ENCODE peak calls at places on chromosomes 6 and 20, in nine cellular contexts. R is HFF-Myc, X is Panc1, P is astrocyte, B is lower lobe of right lung, H is upper lobe of right lung, S is BE2C, C is cardiac muscle cell, T is SK-N-SH. U is an unnamed sample.

GRCh38 chr20:18533491-18533890 is 25.8 kb downstream of the SEC23B start:
- DNase-seq in R (no peak), X (no peak), P (peak), B (no peak), H (no peak), S (no peak), C (no peak), T (no peak), U (peak)

GRCh38 chr6:21501815-21502214 is 91.7 kb upstream of the SOX4 start:
- DNase-seq in R (no peak), X (no peak), P (no peak), B (no peak), H (no peak), S (no peak), C (no peak), T (no peak), U (no peak)

GRCh38 chr20:58682656-58683055 is 9.9 kb upstream of the NPEPL1 start:
- DNase-seq in R (no peak), X (peak), P (peak), B (no peak), H (no peak), S (no peak), C (peak), T (no peak), U (no peak)

GRCh38 chr6:158894192-158894591 is 75.0 kb upstream of the EZR start:
- DNase-seq in R (peak), X (peak), P (peak), B (no peak), H (no peak), S (no peak), C (peak), T (no peak), U (no peak)

GRCh38 chr6:35476004-35476403 is 7.8 kb downstream of the RPL10A start:
- DNase-seq in R (no peak), X (no peak), P (no peak), B (no peak), H (no peak), S (no peak), C (no peak), T (no peak), U (no peak)

GRCh38 chr6:94323853-94324252 is 904.5 kb upstream of the EPHA7 start:
- DNase-seq in R (no peak), X (no peak), P (no peak), B (no peak), H (no peak), S (peak), C (no peak), T (no peak), U (no peak)

GRCh38 chr6:21840428-21840827 is 246.9 kb downstream of the SOX4 start:
- DNase-seq in R (no peak), X (no peak), P (peak), B (no peak), H (no peak), S (no peak), C (peak), T (no peak), U (no peak)

GRCh38 chr20:63004607-63005211 is 2.1 kb downstream of the BHLHE23 start:
- DNase-seq in R (no peak), X (no peak), P (no peak), B (no peak), H (no peak), S (no peak), C (no peak), T (no peak), U (no peak)

GRCh38 chr6:116945809-116946208 is 68.8 kb downstream of the RFX6 start:
- DNase-seq in R (no peak), X (no peak), P (peak), B (no peak), H (no peak), S (no peak), C (no peak), T (no peak), U (no peak)

GRCh38 chr6:32664827-32665362 is 1.6 kb downstream of the HLA-DQB1 start:
- DNase-seq in R (no peak), X (no peak), P (no peak), B (peak), H (peak), S (no peak), C (peak), T (no peak), U (no peak)

GRCh38 chr20:63151554-63152321 is 64.2 kb downstream of the YTHDF1 start:
- DNase-seq in R (no peak), X (no peak), P (no peak), B (peak), H (no peak), S (peak), C (peak), T (no peak), U (no peak)

GRCh38 chr20:57175397-57176010 is 90.9 kb downstream of the BMP7 start:
- DNase-seq in R (no peak), X (no peak), P (no peak), B (no peak), H (no peak), S (no peak), C (no peak), T (no peak), U (no peak)

GRCh38 chr6:131949615-131949908 is 1.6 kb downstream of the CCN2 start:
- DNase-seq in R (no peak), X (no peak), P (peak), B (no peak), H (no peak), S (no peak), C (peak), T (no peak), U (no peak)

GRCh38 chr6:75855047-75855446 is 106.0 kb downstream of the MYO6 start:
- DNase-seq in R (peak), X (no peak), P (peak), B (no peak), H (no peak), S (peak), C (peak), T (peak), U (peak)

GRCh38 chr20:44271915-44272663 is 25.0 kb downstream of the GDAP1L1 start:
- DNase-seq in R (no peak), X (no peak), P (no peak), B (no peak), H (no peak), S (no peak), C (no peak), T (peak), U (no peak)

GRCh38 chr20:43977962-43978361 is 63.3 kb downstream of the TOX2 start:
- DNase-seq in R (no peak), X (no peak), P (no peak), B (no peak), H (no peak), S (no peak), C (no peak), T (no peak), U (no peak)

GRCh38 chr6:38337819-38338465 is 301.8 kb downstream of the BTBD9 start:
- DNase-seq in R (no peak), X (peak), P (peak), B (no peak), H (no peak), S (no peak), C (peak), T (no peak), U (no peak)

GRCh38 chr20:23305098-23305497 is 45.5 kb upstream of the NXT1 start:
- DNase-seq in R (no peak), X (no peak), P (peak), B (no peak), H (peak), S (no peak), C (peak), T (no peak), U (peak)

GRCh38 chr6:125444234-125444949 is 142.6 kb upstream of the HDDC2 start:
- DNase-seq in R (no peak), X (no peak), P (no peak), B (no peak), H (peak), S (peak), C (peak), T (no peak), U (no peak)

GRCh38 chr6:105560611-105561066 is 157.8 kb upstream of the PREP start:
- DNase-seq in R (no peak), X (no peak), P (peak), B (no peak), H (no peak), S (no peak), C (no peak), T (no peak), U (no peak)

GRCh38 chr20:43919686-43920403 is 5.2 kb downstream of the TOX2 start:
- DNase-seq in R (no peak), X (no peak), P (no peak), B (no peak), H (peak), S (no peak), C (no peak), T (no peak), U (no peak)

GRCh38 chr6:12335717-12336116 is 45.6 kb downstream of the EDN1 start:
- DNase-seq in R (no peak), X (no peak), P (no peak), B (no peak), H (no peak), S (no peak), C (no peak), T (no peak), U (no peak)
- H3K4me3 ChIP-seq in R (no peak), X (no peak), P (no peak), B (no peak), H (no peak), S (no peak), C (no peak), T (no peak), U (no peak)

GRCh38 chr6:36660771-36661471 is 17.6 kb upstream of the CDKN1A start:
- DNase-seq in R (no peak), X (no peak), P (peak), B (peak), H (peak), S (no peak), C (peak), T (no peak), U (no peak)
- H3K4me3 ChIP-seq in R (peak), X (peak), P (peak), B (peak), H (peak), S (no peak), C (no peak), T (no peak), U (no peak)

DNA sequence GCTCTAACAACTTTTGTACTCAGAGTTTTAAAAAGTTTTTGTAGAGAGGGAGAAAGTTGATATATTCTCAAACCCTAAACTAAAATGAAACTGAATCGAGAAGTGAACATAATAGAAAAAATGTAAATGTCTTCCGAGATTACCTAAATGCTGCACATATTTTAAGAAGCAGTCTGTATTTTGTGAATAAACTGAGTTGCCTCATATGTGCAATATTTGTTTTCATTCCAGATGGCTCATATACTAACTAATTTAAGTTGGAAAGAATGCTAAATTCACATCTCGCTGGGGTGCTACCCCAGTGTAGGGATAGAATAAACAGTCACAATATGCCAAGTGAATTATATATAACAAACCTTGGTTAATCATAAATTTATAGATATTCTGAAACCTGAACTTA is 285.9 kb upstream of the THEMIS start:
- DNase-seq in R (no peak), X (no peak), P (no peak), B (no peak), H (no peak), S (no peak), C (no peak), T (no peak), U (no peak)
- H3K4me3 ChIP-seq in R (no peak), X (no peak), P (no peak), B (no peak), H (no peak), S (no peak), C (no peak), T (no peak), U (no peak)

DNA sequence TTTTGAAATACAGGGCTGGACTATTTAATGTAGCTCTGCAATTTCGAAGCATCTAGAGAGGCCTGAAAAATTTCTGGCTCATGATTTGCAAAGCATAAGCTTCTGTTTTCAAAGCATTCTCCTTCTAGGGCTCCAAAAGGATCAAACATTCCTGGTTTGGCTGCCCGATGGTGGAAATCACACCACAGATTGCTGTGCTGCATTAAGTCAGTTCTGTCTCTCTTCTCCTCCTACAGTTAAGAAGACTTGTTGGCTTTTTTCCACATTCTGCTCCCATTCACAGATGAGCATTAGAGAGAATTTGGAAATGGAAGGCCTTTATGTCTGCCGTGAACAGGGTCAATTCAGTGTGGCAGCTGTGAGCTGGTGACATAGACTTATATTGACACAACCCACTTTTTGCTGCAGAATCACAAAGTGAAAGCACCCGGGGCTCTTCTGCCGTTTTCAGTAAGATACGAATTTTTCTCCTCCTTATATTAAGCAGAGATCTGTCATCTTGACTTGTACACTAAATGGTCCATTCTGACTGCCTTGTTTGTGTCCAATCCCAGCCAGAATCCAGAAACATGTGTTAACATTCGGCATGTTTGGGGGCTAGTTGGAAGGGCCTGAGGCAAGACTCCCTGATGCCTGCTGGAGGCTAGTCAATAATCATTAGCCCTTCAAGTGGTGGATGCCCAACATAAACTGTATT is 330.8 kb upstream of the DEFB112 start:
- DNase-seq in R (no peak), X (no peak), P (no peak), B (no peak), H (no peak), S (no peak), C (no peak), T (peak), U (no peak)
- H3K4me3 ChIP-seq in R (no peak), X (peak), P (no peak), B (no peak), H (no peak), S (peak), C (no peak), T (peak), U (no peak)

GRCh38 chr20:13221313-13221672 is 219 bp downstream of the ISM1 start:
- DNase-seq in R (no peak), X (no peak), P (no peak), B (no peak), H (no peak), S (no peak), C (no peak), T (no peak), U (no peak)

GRCh38 chr20:13220857-13221297 is at the start of gene ISM1:
- DNase-seq in R (no peak), X (no peak), P (no peak), B (peak), H (peak), S (peak), C (peak), T (peak), U (no peak)

GRCh38 chr20:13221673-13222318 is 722 bp downstream of the ISM1 start:
- DNase-seq in R (no peak), X (no peak), P (peak), B (peak), H (peak), S (peak), C (peak), T (peak), U (peak)

GRCh38 chr20:13220194-13220856 is 749 bp upstream of the ISM1 start:
- DNase-seq in R (no peak), X (no peak), P (peak), B (peak), H (peak), S (peak), C (peak), T (peak), U (no peak)

GRCh38 chr20:13219327-13220193 is 1.5 kb upstream of the ISM1 start:
- DNase-seq in R (no peak), X (no peak), P (no peak), B (no peak), H (no peak), S (no peak), C (no peak), T (no peak), U (no peak)
- H3K4me3 ChIP-seq in R (no peak), X (peak), P (no peak), B (peak), H (peak), S (no peak), C (peak), T (no peak), U (no peak)

U was measured in Jurkat, Clone E6-1.